ENCODE peak calls at places on chromosomes 11 and 22, in six cellular contexts. W is NCI-H510A; P is stimulated activated naive CD4-positive, alpha-beta T cell; J is frontal cortex; Z is BJ; S is hypothalamus. I is an unnamed sample.
A peak's percentile ranks its signal among the peaks of the same experiment; 100 is the strongest.

GRCh38 chr22:21981874-21982273 is 713 bp downstream of the TOP3B start:
- DNase-seq in S (no peak), P (no peak), W (no peak), Z (no peak), J (no peak), I (no peak)

GRCh38 chr22:49398115-49398514 is 429.6 kb downstream of the BRD1 start:
- DNase-seq in P (no peak), W (no peak), Z (no peak), S (no peak), J (no peak), I (no peak)

GRCh38 chr11:44150395-44150794 is 54.9 kb downstream of the EXT2 start:
- DNase-seq in P (no peak), Z (no peak), W (no peak), S (no peak), J (no peak), I (no peak)

GRCh38 chr11:36131719-36132349 is 157.4 kb downstream of the COMMD9 start:
- DNase-seq in P (no peak), W (no peak), J (no peak), Z (no peak), S (peak; percentile 50), I (no peak)

GRCh38 chr11:2843551-2843950 is 42.0 kb downstream of the CDKN1C start:
- DNase-seq in P (no peak), J (no peak), S (no peak), W (no peak), Z (no peak), I (no peak)

GRCh38 chr11:17463795-17464194 is 12.8 kb downstream of the ABCC8 start:
- DNase-seq in J (no peak), W (no peak), P (no peak), Z (no peak), S (no peak), I (no peak)

GRCh38 chr22:35335936-35336781 is 36.5 kb downstream of the TOM1 start:
- DNase-seq in J (no peak), W (no peak), S (no peak), Z (no peak), P (no peak), I (no peak)

GRCh38 chr11:64357446-64357845 is 1.5 kb upstream of the RPS6KA4 start:
- DNase-seq in J (no peak), S (no peak), W (no peak), P (no peak), Z (no peak), I (no peak)

GRCh38 chr22:29539105-29539504 is 14.5 kb downstream of the THOC5 start:
- DNase-seq in P (no peak), J (no peak), W (no peak), S (no peak), Z (no peak), I (no peak)

GRCh38 chr11:129077191-129077590 is 114.9 kb downstream of the ARHGAP32 start:
- DNase-seq in P (no peak), J (no peak), W (no peak), S (no peak), Z (no peak), I (no peak)

GRCh38 chr11:68843703-68844312 is 2.1 kb upstream of the CPT1A start:
- DNase-seq in S (no peak), Z (no peak), J (no peak), P (peak; percentile 10), W (peak; percentile 93), I (peak; percentile 91)

GRCh38 chr11:84564180-84564866 is 1062.8 kb downstream of the DLG2 start:
- DNase-seq in Z (peak; percentile 4), S (no peak), P (no peak), W (no peak), J (no peak), I (peak; percentile 16)

GRCh38 chr11:72222907-72223614 is 1.5 kb upstream of the INPPL1 start:
- DNase-seq in J (peak; percentile 68), Z (peak; percentile 57), P (peak; percentile 82), S (peak; percentile 56), W (peak; percentile 94), I (peak; percentile 96)

GRCh38 chr22:44207173-44207980 is 26.7 kb downstream of the PARVG start:
- DNase-seq in J (no peak), Z (no peak), S (no peak), W (no peak), P (no peak), I (no peak)

GRCh38 chr11:79894111-79894510 is 453.3 kb upstream of the TENM4 start:
- DNase-seq in S (no peak), J (no peak), Z (no peak), W (no peak), P (no peak), I (no peak)

GRCh38 chr11:10747733-10748132 is 3.3 kb upstream of the CTR9 start:
- DNase-seq in S (no peak), P (no peak), J (no peak), Z (no peak), W (no peak), I (no peak)

GRCh38 chr22:50027639-50028537 is 15.3 kb upstream of the IL17REL start:
- DNase-seq in J (no peak), S (no peak), P (peak; percentile 12), W (no peak), Z (peak; percentile 9), I (peak; percentile 61)

GRCh38 chr22:35217541-35217940 is 39.8 kb upstream of the HMGXB4 start:
- DNase-seq in Z (no peak), J (no peak), W (no peak), S (no peak), P (no peak), I (no peak)

GRCh38 chr11:100576044-100577021 is 110.8 kb upstream of the ARHGAP42 start:
- DNase-seq in S (no peak), Z (no peak), J (peak; percentile 8), P (no peak), W (no peak), I (peak; percentile 36)

GRCh38 chr22:37206118-37206840 is 6.0 kb downstream of the SSTR3 start:
- DNase-seq in W (no peak), P (no peak), Z (no peak), S (no peak), J (no peak), I (no peak)

GRCh38 chr22:24697141-24697540 is 77.4 kb downstream of the PIWIL3 start:
- DNase-seq in S (no peak), P (no peak), W (no peak), Z (no peak), J (no peak), I (no peak)

GRCh38 chr11:44125598-44125997 is 30.1 kb downstream of the EXT2 start:
- DNase-seq in S (no peak), Z (no peak), W (no peak), P (no peak), J (no peak), I (no peak)

GRCh38 chr11:73317373-73317772 is 9.3 kb downstream of the ARHGEF17 start:
- DNase-seq in J (no peak), P (no peak), Z (no peak), S (peak; percentile 51), W (no peak), I (no peak)

GRCh38 chr11:86873573-86874083 is 73.3 kb downstream of the PRSS23 start:
- DNase-seq in Z (no peak), W (no peak), S (no peak), J (no peak), P (no peak), I (no peak)

GRCh38 chr11:104033561-104033960 is 2.9 kb upstream of the DDI1 start:
- DNase-seq in J (no peak), W (no peak), Z (no peak), P (no peak), S (no peak), I (no peak)

GRCh38 chr11:72216638-72217037 is at the start of gene FOLR2:
- DNase-seq in P (no peak), W (no peak), J (no peak), S (no peak), Z (no peak), I (no peak)

GRCh38 chr22:44214187-44214586 is 33.5 kb downstream of the PARVG start:
- DNase-seq in W (no peak), Z (no peak), J (peak; percentile 1), S (no peak), P (no peak), I (no peak)

GRCh38 chr11:2522636-2523255 is 77.9 kb downstream of the KCNQ1 start:
- DNase-seq in J (no peak), Z (no peak), W (no peak), S (no peak), P (no peak), I (no peak)

GRCh38 chr22:21816787-21817496 is 50.5 kb downstream of the MAPK1 start:
- DNase-seq in Z (peak; percentile 90), J (no peak), S (no peak), P (peak; percentile 70), W (no peak), I (no peak)

GRCh38 chr11:12777208-12777874 is 103.1 kb downstream of the TEAD1 start:
- DNase-seq in J (no peak), S (no peak), W (no peak), Z (peak; percentile 57), P (no peak), I (no peak)

GRCh38 chr11:12137005-12137690 is 26.8 kb downstream of the MICAL2 start:
- DNase-seq in J (peak; percentile 51), W (no peak), S (no peak), P (no peak), Z (no peak), I (no peak)

GRCh38 chr22:36641902-36642640 is 61.5 kb downstream of the CACNG2 start:
- DNase-seq in J (no peak), S (no peak), P (no peak), W (no peak), Z (peak; percentile 4), I (no peak)

GRCh38 chr11:62687508-62688396 is 1.6 kb downstream of the LRRN4CL start:
- DNase-seq in P (no peak), S (no peak), J (no peak), W (no peak), Z (no peak), I (no peak)

GRCh38 chr11:132895340-132895739 is 637.0 kb downstream of the OPCML start:
- DNase-seq in S (no peak), P (no peak), W (peak; percentile 67), Z (no peak), J (no peak), I (no peak)

GRCh38 chr11:689630-690029 is 5.4 kb downstream of the DEAF1 start:
- DNase-seq in J (no peak), W (no peak), P (no peak), S (no peak), Z (no peak), I (no peak)

GRCh38 chr22:40320687-40321086 is 25.6 kb upstream of the ADSL start:
- DNase-seq in P (no peak), S (no peak), J (no peak), W (no peak), Z (no peak), I (no peak)

GRCh38 chr11:65498727-65498976 is 193 bp upstream of the MALAT1 start:
- DNase-seq in Z (no peak), S (no peak), P (no peak), W (no peak), J (no peak), I (no peak)

GRCh38 chr11:44574620-44575287 is 9.3 kb downstream of the CD82 start:
- DNase-seq in P (peak; percentile 36), J (no peak), Z (peak; percentile 82), S (no peak), W (no peak), I (no peak)

I was measured in SHP77.